ENCODE peak calls at places on chromosomes 2 and 18, in ten cellular contexts. I, E, J, F, S, O, X, U, M and W are unnamed samples.

GRCh38 chr18:10299686-10300085 is 154.7 kb upstream of the APCDD1 start:
- DNase-seq in I (no peak), E (no peak), J (no peak), F (no peak), S (no peak), O (no peak), X (no peak), U (no peak), M (peak), W (no peak)

GRCh38 chr2:219000569-219000960 is 7.3 kb upstream of the CRYBA2 start:
- DNase-seq in I (no peak), E (no peak), J (no peak), F (peak), S (no peak), O (no peak), X (no peak), U (no peak), M (no peak), W (no peak)

GRCh38 chr18:26649193-26649543 is 100.8 kb upstream of the KCTD1 start:
- DNase-seq in I (no peak), E (no peak), J (no peak), F (no peak), S (no peak), O (no peak), X (no peak), U (no peak), M (no peak), W (no peak)

GRCh38 chr2:218814540-218815243 is 16.9 kb downstream of the PRKAG3 start:
- DNase-seq in I (no peak), E (no peak), J (no peak), F (no peak), S (no peak), O (no peak), X (no peak), U (no peak), M (no peak), W (no peak)

GRCh38 chr2:31187166-31187565 is 30.1 kb downstream of the CAPN14 start:
- DNase-seq in I (no peak), E (no peak), J (no peak), F (no peak), S (no peak), O (no peak), X (no peak), U (no peak), M (no peak), W (no peak)

GRCh38 chr2:173754169-173754568 is 211.0 kb downstream of the SP3 start:
- DNase-seq in I (no peak), E (no peak), J (no peak), F (no peak), S (no peak), O (no peak), X (no peak), U (no peak), M (no peak), W (no peak)

GRCh38 chr18:67300498-67300897 is 216.0 kb downstream of the DSEL start:
- DNase-seq in I (peak), E (no peak), J (no peak), F (no peak), S (no peak), O (no peak), X (no peak), U (no peak), M (no peak), W (peak)

GRCh38 chr2:111173338-111173737 is 52.6 kb downstream of the BCL2L11 start:
- DNase-seq in I (no peak), E (no peak), J (no peak), F (no peak), S (no peak), O (no peak), X (no peak), U (no peak), M (no peak), W (no peak)

GRCh38 chr2:112155331-112156151 is 17.4 kb downstream of the FBLN7 start:
- DNase-seq in I (no peak), E (peak), J (peak), F (no peak), S (no peak), O (no peak), X (no peak), U (no peak), M (no peak), W (no peak)

GRCh38 chr18:72375628-72376027 is 168.5 kb downstream of the CBLN2 start:
- DNase-seq in I (no peak), E (no peak), J (no peak), F (no peak), S (peak), O (peak), X (no peak), U (no peak), M (no peak), W (no peak)

GRCh38 chr18:57697434-57697833 is 75.8 kb upstream of the NARS1 start:
- DNase-seq in I (no peak), E (no peak), J (no peak), F (no peak), S (no peak), O (no peak), X (no peak), U (no peak), M (no peak), W (no peak)

GRCh38 chr18:6487968-6488367 is 73.3 kb upstream of the L3MBTL4 start:
- DNase-seq in I (no peak), E (no peak), J (no peak), F (no peak), S (peak), O (no peak), X (no peak), U (no peak), M (no peak), W (peak)

GRCh38 chr2:176124358-176125214 is 2.1 kb downstream of the HOXD9 start:
- DNase-seq in I (no peak), E (no peak), J (no peak), F (no peak), S (no peak), O (no peak), X (no peak), U (no peak), M (no peak), W (no peak)

GRCh38 chr2:212064318-212064717 is 474.3 kb downstream of the ERBB4 start:
- DNase-seq in I (no peak), E (no peak), J (no peak), F (no peak), S (no peak), O (no peak), X (no peak), U (no peak), M (no peak), W (no peak)

GRCh38 chr2:26412091-26412673 is 10.5 kb downstream of the DRC1 start:
- DNase-seq in I (no peak), E (no peak), J (no peak), F (no peak), S (no peak), O (no peak), X (no peak), U (no peak), M (peak), W (no peak)

GRCh38 chr2:88199912-88200682 is 30.0 kb downstream of the THNSL2 start:
- DNase-seq in I (peak), E (no peak), J (peak), F (no peak), S (no peak), O (no peak), X (no peak), U (no peak), M (no peak), W (peak)

GRCh38 chr2:234804704-234805103 is 147.1 kb upstream of the SH3BP4 start:
- DNase-seq in I (no peak), E (no peak), J (no peak), F (no peak), S (no peak), O (no peak), X (no peak), U (no peak), M (no peak), W (no peak)

GRCh38 chr2:75729861-75730260 is 19.1 kb upstream of the GCFC2 start:
- DNase-seq in I (no peak), E (no peak), J (no peak), F (no peak), S (peak), O (no peak), X (no peak), U (no peak), M (peak), W (no peak)